ENCODE peak calls at places on chromosomes 11 and 22, in five cellular contexts. One of them, this sample, is unnamed.

GRCh38 chr22:45664136-45664646 is 7.4 kb upstream of the ATXN10 start:
- DNase-seq in GM23338: no peak
- DNase-seq in mammary epithelial cell: no peak
- DNase-seq in thyroid gland: no peak
- DNase-seq in body of pancreas: no peak
- DNase-seq in this sample: no peak

GRCh38 chr11:15158351-15159015 is 43.8 kb downstream of the INSC start:
- DNase-seq in GM23338: no peak
- DNase-seq in mammary epithelial cell: peak; percentile 42
- DNase-seq in thyroid gland: no peak
- DNase-seq in body of pancreas: no peak
- DNase-seq in this sample: no peak

GRCh38 chr22:31530816-31531180 is 34.5 kb downstream of the SFI1 start:
- DNase-seq in GM23338: no peak
- DNase-seq in mammary epithelial cell: no peak
- DNase-seq in thyroid gland: no peak
- DNase-seq in body of pancreas: no peak
- DNase-seq in this sample: no peak

GRCh38 chr22:43862074-43862881 is at the start of gene SULT4A1:
- DNase-seq in GM23338: peak; percentile 78
- DNase-seq in mammary epithelial cell: peak; percentile 11
- DNase-seq in thyroid gland: no peak
- DNase-seq in body of pancreas: no peak
- DNase-seq in this sample: no peak

GRCh38 chr11:62501432-62501891 is 45.1 kb downstream of the AHNAK start:
- DNase-seq in GM23338: no peak
- DNase-seq in mammary epithelial cell: no peak
- DNase-seq in thyroid gland: peak; percentile 72
- DNase-seq in body of pancreas: no peak
- DNase-seq in this sample: peak; percentile 73

GRCh38 chr22:37472418-37473006 is 13.7 kb downstream of the MFNG start:
- DNase-seq in GM23338: peak; percentile 81
- DNase-seq in mammary epithelial cell: no peak
- DNase-seq in thyroid gland: no peak
- DNase-seq in body of pancreas: peak; percentile 59
- DNase-seq in this sample: no peak

GRCh38 chr11:69317401-69318092 is 23.6 kb downstream of the MYEOV start:
- DNase-seq in GM23338: no peak
- DNase-seq in mammary epithelial cell: no peak
- DNase-seq in thyroid gland: no peak
- DNase-seq in body of pancreas: no peak
- DNase-seq in this sample: no peak

GRCh38 chr11:95919514-95919913 is 4.4 kb downstream of the MTMR2 start:
- DNase-seq in GM23338: no peak
- DNase-seq in mammary epithelial cell: no peak
- DNase-seq in thyroid gland: no peak
- DNase-seq in body of pancreas: no peak
- DNase-seq in this sample: no peak

GRCh38 chr22:18031670-18032454 is 7.5 kb upstream of the MICAL3 start:
- DNase-seq in GM23338: no peak
- DNase-seq in mammary epithelial cell: peak; percentile 97
- DNase-seq in thyroid gland: no peak
- DNase-seq in body of pancreas: peak; percentile 38
- DNase-seq in this sample: peak; percentile 26

GRCh38 chr11:96001037-96001436 is 77.1 kb upstream of the MTMR2 start:
- DNase-seq in GM23338: no peak
- DNase-seq in mammary epithelial cell: no peak
- DNase-seq in thyroid gland: peak; percentile 72
- DNase-seq in body of pancreas: peak; percentile 22
- DNase-seq in this sample: peak; percentile 77

GRCh38 chr11:75656044-75656726 is 12.7 kb downstream of the MAP6 start:
- DNase-seq in GM23338: no peak
- DNase-seq in mammary epithelial cell: no peak
- DNase-seq in thyroid gland: no peak
- DNase-seq in body of pancreas: no peak
- DNase-seq in this sample: no peak

GRCh38 chr22:28116261-28116673 is 197.2 kb upstream of the PITPNB start:
- DNase-seq in GM23338: peak; percentile 27
- DNase-seq in mammary epithelial cell: peak; percentile 92
- DNase-seq in thyroid gland: peak; percentile 8
- DNase-seq in body of pancreas: peak; percentile 29
- DNase-seq in this sample: peak; percentile 25

GRCh38 chr11:59195596-59195995 is 17.1 kb downstream of the MPEG1 start:
- DNase-seq in GM23338: no peak
- DNase-seq in mammary epithelial cell: no peak
- DNase-seq in thyroid gland: no peak
- DNase-seq in body of pancreas: no peak
- DNase-seq in this sample: no peak

GRCh38 chr11:86672007-86672621 is at the start of gene ME3:
- DNase-seq in GM23338: peak; percentile 63
- DNase-seq in mammary epithelial cell: no peak
- DNase-seq in thyroid gland: peak; percentile 69
- DNase-seq in body of pancreas: peak; percentile 77
- DNase-seq in this sample: peak; percentile 70

GRCh38 chr11:13897606-13898276 is 64.8 kb upstream of the SPON1 start:
- DNase-seq in GM23338: no peak
- DNase-seq in mammary epithelial cell: no peak
- DNase-seq in thyroid gland: no peak
- DNase-seq in body of pancreas: no peak
- DNase-seq in this sample: no peak

GRCh38 chr22:48742556-48743343 is 1084.9 kb downstream of the BRD1 start:
- DNase-seq in GM23338: no peak
- DNase-seq in mammary epithelial cell: no peak
- DNase-seq in thyroid gland: no peak
- DNase-seq in body of pancreas: no peak
- DNase-seq in this sample: no peak

GRCh38 chr22:35330258-35330861 is 30.7 kb downstream of the TOM1 start:
- DNase-seq in GM23338: no peak
- DNase-seq in mammary epithelial cell: no peak
- DNase-seq in thyroid gland: peak; percentile 44
- DNase-seq in body of pancreas: no peak
- DNase-seq in this sample: peak; percentile 90

GRCh38 chr11:14417186-14417585 is 58.2 kb upstream of the RRAS2 start:
- DNase-seq in GM23338: no peak
- DNase-seq in mammary epithelial cell: no peak
- DNase-seq in thyroid gland: no peak
- DNase-seq in body of pancreas: no peak
- DNase-seq in this sample: no peak

GRCh38 chr11:73239571-73240189 is 21.6 kb downstream of the P2RY2 start:
- DNase-seq in GM23338: peak; percentile 37
- DNase-seq in mammary epithelial cell: peak; percentile 32
- DNase-seq in thyroid gland: peak; percentile 1
- DNase-seq in body of pancreas: no peak
- DNase-seq in this sample: no peak

GRCh38 chr22:50524664-50525103 is 714 bp downstream of the SCO2 start:
- DNase-seq in GM23338: no peak
- DNase-seq in mammary epithelial cell: no peak
- DNase-seq in thyroid gland: no peak
- DNase-seq in body of pancreas: no peak
- DNase-seq in this sample: no peak

GRCh38 chr11:96306933-96307747 is 35.9 kb downstream of the MAML2 start:
- DNase-seq in GM23338: peak; percentile 62
- DNase-seq in mammary epithelial cell: peak; percentile 99
- DNase-seq in thyroid gland: peak; percentile 89
- DNase-seq in body of pancreas: peak; percentile 86
- DNase-seq in this sample: peak; percentile 44

GRCh38 chr11:44774131-44774530 is 47.4 kb downstream of the TSPAN18 start:
- DNase-seq in GM23338: peak; percentile 47
- DNase-seq in mammary epithelial cell: no peak
- DNase-seq in thyroid gland: no peak
- DNase-seq in body of pancreas: no peak
- DNase-seq in this sample: peak; percentile 85

GRCh38 chr11:80958966-80959365 is 1518.1 kb upstream of the TENM4 start:
- DNase-seq in GM23338: no peak
- DNase-seq in mammary epithelial cell: no peak
- DNase-seq in thyroid gland: no peak
- DNase-seq in body of pancreas: no peak
- DNase-seq in this sample: no peak

GRCh38 chr11:16911658-16912057 is 102.6 kb downstream of the PLEKHA7 start:
- DNase-seq in GM23338: no peak
- DNase-seq in mammary epithelial cell: no peak
- DNase-seq in thyroid gland: no peak
- DNase-seq in body of pancreas: no peak
- DNase-seq in this sample: no peak

GRCh38 chr11:74226907-74227306 is 55.8 kb downstream of the PPME1 start:
- DNase-seq in GM23338: peak; percentile 54
- DNase-seq in mammary epithelial cell: no peak
- DNase-seq in thyroid gland: peak; percentile 80
- DNase-seq in body of pancreas: no peak
- DNase-seq in this sample: no peak

GRCh38 chr11:100991541-100991940 is 138.1 kb downstream of the PGR start:
- DNase-seq in GM23338: no peak
- DNase-seq in mammary epithelial cell: peak; percentile 47
- DNase-seq in thyroid gland: no peak
- DNase-seq in body of pancreas: no peak
- DNase-seq in this sample: no peak

GRCh38 chr22:49177666-49178065 is 650.0 kb downstream of the BRD1 start:
- DNase-seq in GM23338: no peak
- DNase-seq in mammary epithelial cell: no peak
- DNase-seq in thyroid gland: no peak
- DNase-seq in body of pancreas: no peak
- DNase-seq in this sample: no peak

GRCh38 chr11:108873305-108873704 is 208.4 kb downstream of the DDX10 start:
- DNase-seq in GM23338: no peak
- DNase-seq in mammary epithelial cell: peak; percentile 51
- DNase-seq in thyroid gland: no peak
- DNase-seq in body of pancreas: no peak
- DNase-seq in this sample: no peak

GRCh38 chr11:12771875-12772274 is 97.7 kb downstream of the TEAD1 start:
- DNase-seq in GM23338: no peak
- DNase-seq in mammary epithelial cell: peak; percentile 18
- DNase-seq in thyroid gland: no peak
- DNase-seq in body of pancreas: no peak
- DNase-seq in this sample: no peak
- H3K4me1 ChIP-seq in GM23338: peaks cover 61% of the 10 kb centered on the region
- H3K4me1 ChIP-seq in mammary epithelial cell: peaks cover 39% of the 10 kb centered on the region
- H3K4me1 ChIP-seq in thyroid gland: no peaks in the 10 kb centered on the region
- H3K4me1 ChIP-seq in body of pancreas: no peaks in the 10 kb centered on the region
- H3K4me1 ChIP-seq in this sample: peaks cover 80% of the 10 kb centered on the region

GRCh38 chr11:218815-219593 is 11.5 kb downstream of the RIC8A start:
- DNase-seq in GM23338: no peak
- DNase-seq in mammary epithelial cell: no peak
- DNase-seq in thyroid gland: no peak
- DNase-seq in body of pancreas: no peak
- DNase-seq in this sample: no peak
- TF ChIP-seq CTCF in GM23338: no peak
- TF ChIP-seq CTCF in mammary epithelial cell: no peak
- TF ChIP-seq CTCF in thyroid gland: no peak
- TF ChIP-seq CTCF in body of pancreas: no peak
- TF ChIP-seq CTCF in this sample: no peak

GRCh38 chr22:38569972-38570840 is at the start of gene DMC1:
- DNase-seq in GM23338: peak; percentile 99
- DNase-seq in mammary epithelial cell: peak; percentile 67
- DNase-seq in thyroid gland: peak; percentile 94
- DNase-seq in body of pancreas: peak; percentile 94
- DNase-seq in this sample: peak; percentile 95
- H3K27ac ChIP-seq in GM23338: peak within 1 kb of the TSS; percentile 90
- H3K27ac ChIP-seq in mammary epithelial cell: peak within 1 kb of the TSS; percentile 24
- H3K27ac ChIP-seq in thyroid gland: peak within 1 kb of the TSS; percentile 57
- H3K27ac ChIP-seq in body of pancreas: peak within 1 kb of the TSS; percentile 58
- H3K27ac ChIP-seq in this sample: peak within 1 kb of the TSS; percentile 77

DNA sequence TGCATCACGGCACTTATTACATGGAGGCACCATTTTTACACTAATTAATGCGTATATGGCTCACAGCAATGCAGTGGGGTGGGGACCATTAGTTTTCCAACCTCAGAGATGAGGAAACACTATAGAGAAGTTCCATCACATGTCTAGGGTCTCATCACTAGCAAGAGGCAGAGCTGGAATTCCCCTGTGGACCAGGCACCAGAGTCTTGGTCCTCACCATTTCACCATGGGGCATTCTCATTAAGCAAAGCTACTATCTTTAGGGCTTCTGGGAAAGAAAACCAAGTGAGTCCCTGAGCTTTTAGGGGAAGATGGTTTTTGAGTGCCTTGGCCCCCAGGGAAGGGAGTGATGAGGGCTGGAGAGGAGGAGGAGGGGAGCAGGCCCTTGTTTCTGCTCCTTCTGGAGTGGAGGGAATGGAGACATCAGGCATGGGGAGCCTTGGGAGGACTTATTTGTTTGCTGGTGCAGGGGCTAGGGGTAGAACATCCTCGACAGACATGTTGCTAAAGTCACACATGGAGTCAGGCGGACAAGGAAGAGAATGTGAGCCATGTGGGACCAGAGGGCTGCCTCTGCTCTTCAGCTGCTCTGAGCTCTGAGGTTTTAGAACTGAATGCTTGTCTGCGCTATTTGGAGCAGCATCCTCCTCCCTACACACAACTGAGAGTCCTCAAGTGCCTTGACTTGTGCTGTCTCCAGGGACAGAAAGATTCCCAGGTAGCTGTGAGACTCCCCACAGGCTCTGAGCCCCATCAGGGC is 40.3 kb upstream of the ZBED5 start:
- DNase-seq in GM23338: no peak
- DNase-seq in mammary epithelial cell: no peak
- DNase-seq in thyroid gland: no peak
- DNase-seq in body of pancreas: no peak
- DNase-seq in this sample: no peak
- H3K4me1 ChIP-seq in GM23338: no peaks in the 10 kb centered on the region
- H3K4me1 ChIP-seq in mammary epithelial cell: peaks cover 38% of the 10 kb centered on the region
- H3K4me1 ChIP-seq in thyroid gland: peaks cover 34% of the 10 kb centered on the region
- H3K4me1 ChIP-seq in body of pancreas: peaks cover 30% of the 10 kb centered on the region
- H3K4me1 ChIP-seq in this sample: peaks cover 69% of the 10 kb centered on the region

GRCh38 chr11:126062679-126063509 is at the start of gene CDON:
- DNase-seq in GM23338: peak; percentile 97
- DNase-seq in mammary epithelial cell: peak; percentile 86
- DNase-seq in thyroid gland: peak; percentile 95
- DNase-seq in body of pancreas: peak; percentile 96
- DNase-seq in this sample: peak; percentile 91
- TF ChIP-seq CTCF in GM23338: no peak
- TF ChIP-seq CTCF in mammary epithelial cell: peak; percentile 10
- TF ChIP-seq CTCF in thyroid gland: peak; percentile 12
- TF ChIP-seq CTCF in body of pancreas: peak; percentile 50
- TF ChIP-seq CTCF in this sample: no peak

This sample was measured in left ventricle myocardium inferior.